ENCODE peak calls at places on chromosomes 4 and X, in ten cellular contexts. E is neural crest cell, D is M059J, Z is PC-3, B is memory B cell, K is DMS153, P is Right ventricle myocardium inferior, O is T-cell, J is endothelial cell, F is HuH-7.5. W is an unnamed sample.

GRCh38 chrX:135000516-135000915 is 9.7 kb downstream of the SMIM10 start:
- DNase-seq in E (no peak), D (peak; percentile 47), Z (peak; percentile 61), B (no peak), K (no peak), P (no peak), O (no peak), J (no peak), F (no peak), W (no peak)

GRCh38 chr4:113256946-113257345 is 207.5 kb downstream of the ANK2 start:
- DNase-seq in E (no peak), D (no peak), Z (no peak), B (no peak), K (no peak), P (no peak), O (no peak), J (no peak), F (no peak), W (no peak)

GRCh38 chrX:16610121-16610565 is 39.8 kb upstream of the S100G start:
- DNase-seq in E (no peak), D (peak; percentile 65), Z (peak; percentile 84), B (no peak), K (no peak), P (no peak), O (no peak), J (no peak), F (no peak), W (peak; percentile 19)

GRCh38 chr4:109672173-109672572 is 31.1 kb downstream of the CASP6 start:
- DNase-seq in E (no peak), D (no peak), Z (no peak), B (no peak), K (no peak), P (no peak), O (no peak), J (no peak), F (no peak), W (no peak)

GRCh38 chrX:54721424-54721823 is 76.6 kb downstream of the ITIH6 start:
- DNase-seq in E (no peak), D (peak; percentile 77), Z (peak; percentile 76), B (no peak), K (no peak), P (no peak), O (no peak), J (no peak), F (no peak), W (no peak)

GRCh38 chr4:87116230-87116629 is 104.2 kb downstream of the KLHL8 start:
- DNase-seq in E (no peak), D (no peak), Z (no peak), B (no peak), K (no peak), P (no peak), O (no peak), J (no peak), F (no peak), W (no peak)

GRCh38 chr4:89249313-89249712 is 58.3 kb downstream of the GPRIN3 start:
- DNase-seq in E (no peak), D (no peak), Z (no peak), B (no peak), K (peak; percentile 25), P (no peak), O (no peak), J (no peak), F (no peak), W (no peak)

GRCh38 chr4:15653864-15654391 is 1.2 kb downstream of the FBXL5 start:
- DNase-seq in E (peak; percentile 5), D (peak; percentile 71), Z (peak; percentile 32), B (no peak), K (no peak), P (no peak), O (no peak), J (no peak), F (peak; percentile 24), W (no peak)

GRCh38 chrX:124981420-124981819 is 338.3 kb upstream of the TEX13C start:
- DNase-seq in E (no peak), D (no peak), Z (no peak), B (no peak), K (no peak), P (no peak), O (no peak), J (no peak), F (no peak), W (no peak)

GRCh38 chr4:78214078-78214477 is 157.0 kb downstream of the FRAS1 start:
- DNase-seq in E (no peak), D (no peak), Z (no peak), B (no peak), K (no peak), P (no peak), O (no peak), J (no peak), F (no peak), W (no peak)

GRCh38 chr4:87044511-87045369 is 109.9 kb downstream of the AFF1 start:
- DNase-seq in E (no peak), D (no peak), Z (no peak), B (no peak), K (no peak), P (no peak), O (no peak), J (no peak), F (no peak), W (no peak)

GRCh38 chr4:179128299-179128698 is 1686.1 kb upstream of the AGA start:
- DNase-seq in E (no peak), D (no peak), Z (no peak), B (no peak), K (no peak), P (no peak), O (no peak), J (no peak), F (no peak), W (no peak)

GRCh38 chr4:188262464-188262863 is 123.2 kb downstream of the TRIML1 start:
- DNase-seq in E (no peak), D (peak; percentile 79), Z (no peak), B (no peak), K (no peak), P (no peak), O (no peak), J (no peak), F (no peak), W (peak; percentile 51)

GRCh38 chr4:153207561-153207960 is 3.3 kb downstream of the TRIM2 start:
- DNase-seq in E (peak; percentile 47), D (peak; percentile 37), Z (peak; percentile 23), B (no peak), K (no peak), P (no peak), O (no peak), J (peak; percentile 57), F (no peak), W (no peak)

GRCh38 chr4:4396628-4397440 is 9.9 kb downstream of the NSG1 start:
- DNase-seq in E (no peak), D (no peak), Z (no peak), B (no peak), K (no peak), P (no peak), O (no peak), J (no peak), F (no peak), W (no peak)

GRCh38 chr4:2761035-2761923 is 5.1 kb upstream of the TNIP2 start:
- DNase-seq in E (no peak), D (no peak), Z (peak; percentile 35), B (no peak), K (peak; percentile 5), P (no peak), O (no peak), J (no peak), F (peak; percentile 86), W (no peak)

GRCh38 chrX:630922-631496 is 418 bp downstream of the SHOX start:
- DNase-seq in E (no peak), D (no peak), Z (no peak), B (no peak), K (no peak), P (no peak), O (no peak), J (no peak), F (no peak), W (no peak)

GRCh38 chr4:83112678-83113428 is 1.7 kb downstream of the PLAC8 start:
- DNase-seq in E (no peak), D (peak; percentile 89), Z (no peak), B (no peak), K (peak; percentile 27), P (no peak), O (no peak), J (no peak), F (no peak), W (no peak)

GRCh38 chr4:36385951-36386561 is 104.6 kb downstream of the DTHD1 start:
- DNase-seq in E (no peak), D (no peak), Z (no peak), B (peak; percentile 56), K (no peak), P (no peak), O (peak; percentile 58), J (peak; percentile 4), F (no peak), W (no peak)

GRCh38 chr4:170001688-170002267 is 24.4 kb downstream of the MFAP3L start:
- DNase-seq in E (no peak), D (no peak), Z (no peak), B (no peak), K (no peak), P (no peak), O (no peak), J (no peak), F (no peak), W (no peak)

GRCh38 chr4:13992975-13993495 is 365.5 kb upstream of the BOD1L1 start:
- DNase-seq in E (no peak), D (peak; percentile 29), Z (no peak), B (no peak), K (no peak), P (no peak), O (no peak), J (no peak), F (no peak), W (no peak)

GRCh38 chr4:158578476-158578875 is 56.8 kb downstream of the RXFP1 start:
- DNase-seq in E (no peak), D (peak; percentile 51), Z (peak; percentile 59), B (no peak), K (no peak), P (no peak), O (no peak), J (no peak), F (no peak), W (no peak)

GRCh38 chr4:73646117-73646516 is 25.9 kb upstream of the RASSF6 start:
- DNase-seq in E (no peak), D (no peak), Z (no peak), B (no peak), K (no peak), P (no peak), O (no peak), J (no peak), F (no peak), W (no peak)

GRCh38 chr4:147842573-147842972 is 110.7 kb downstream of the ARHGAP10 start:
- DNase-seq in E (no peak), D (no peak), Z (no peak), B (no peak), K (no peak), P (peak; percentile 74), O (no peak), J (no peak), F (no peak), W (no peak)

GRCh38 chr4:82630079-82630478 is 68.3 kb upstream of the TMEM150C start:
- DNase-seq in E (no peak), D (peak; percentile 11), Z (no peak), B (no peak), K (no peak), P (no peak), O (no peak), J (no peak), F (no peak), W (no peak)

GRCh38 chr4:22483551-22483981 is 32.3 kb downstream of the ADGRA3 start:
- DNase-seq in E (no peak), D (peak; percentile 86), Z (peak; percentile 50), B (no peak), K (no peak), P (no peak), O (no peak), J (no peak), F (no peak), W (no peak)

GRCh38 chr4:10015140-10015753 is 6.0 kb downstream of the SLC2A9 start:
- DNase-seq in E (peak; percentile 36), D (peak; percentile 50), Z (peak; percentile 62), B (no peak), K (no peak), P (no peak), O (no peak), J (peak; percentile 67), F (no peak), W (no peak)

GRCh38 chr4:150664935-150665334 is 83.0 kb downstream of the MAB21L2 start:
- DNase-seq in E (no peak), D (peak; percentile 46), Z (peak; percentile 83), B (no peak), K (no peak), P (no peak), O (no peak), J (no peak), F (no peak), W (no peak)